ENCODE peak calls at places on chromosomes 13 and 19, in eight cellular contexts. T is lung microvascular endothelial cell, D is GM13976, Q is NCI-H2227 treated with DMSO at 0.1 percent for 48 hours, M is non-pigmented ciliary epithelial cell, E is GM18507, G is GM04503, U is DMS79 treated with DMSO at 0.1 percent for 48 hours. A is an unnamed sample.

GRCh38 chr13:75372517-75372916 is 109.5 kb downstream of the TBC1D4 start:
- DNase-seq in T (peak), D (no peak), Q (peak), M (no peak), E (no peak), G (no peak), U (peak), A (peak)

GRCh38 chr19:9009935-9010651 is at the start of gene MUC16:
- DNase-seq in T (no peak), D (no peak), Q (no peak), M (no peak), E (no peak), G (no peak), U (no peak), A (no peak)

GRCh38 chr19:29381353-29382203 is 144.2 kb upstream of the VSTM2B start:
- DNase-seq in T (no peak), D (no peak), Q (no peak), M (no peak), E (no peak), G (no peak), U (no peak), A (no peak)

GRCh38 chr13:112928958-112929777 is 39.8 kb upstream of the MCF2L start:
- DNase-seq in T (peak), D (no peak), Q (peak), M (no peak), E (no peak), G (no peak), U (peak), A (no peak)

GRCh38 chr13:110520431-110521295 is 40.9 kb downstream of the RAB20 start:
- DNase-seq in T (no peak), D (no peak), Q (no peak), M (no peak), E (no peak), G (peak), U (peak), A (no peak)

GRCh38 chr13:103308700-103309099 is 242.5 kb upstream of the SLC10A2 start:
- DNase-seq in T (no peak), D (no peak), Q (no peak), M (no peak), E (no peak), G (no peak), U (no peak), A (no peak)

GRCh38 chr13:113506025-113506685 is 15.6 kb upstream of the DCUN1D2 start:
- DNase-seq in T (no peak), D (no peak), Q (peak), M (no peak), E (no peak), G (no peak), U (no peak), A (no peak)

GRCh38 chr19:5567971-5568407 is 236 bp upstream of the TINCR start:
- DNase-seq in T (no peak), D (no peak), Q (peak), M (no peak), E (no peak), G (no peak), U (no peak), A (no peak)

GRCh38 chr19:51735759-51736449 is 12.1 kb upstream of the HAS1 start:
- DNase-seq in T (no peak), D (no peak), Q (no peak), M (peak), E (no peak), G (no peak), U (no peak), A (no peak)

GRCh38 chr19:50197348-50197747 is 6.1 kb upstream of the MYH14 start:
- DNase-seq in T (no peak), D (no peak), Q (no peak), M (no peak), E (no peak), G (no peak), U (no peak), A (no peak)

GRCh38 chr19:36114763-36115452 is at the start of gene POLR2I:
- DNase-seq in T (peak), D (peak), Q (peak), M (peak), E (peak), G (peak), U (peak), A (peak)

GRCh38 chr13:48411281-48412099 is 1.4 kb downstream of the LPAR6 start:
- DNase-seq in T (no peak), D (peak), Q (no peak), M (no peak), E (no peak), G (no peak), U (no peak), A (no peak)

GRCh38 chr13:75704194-75704941 is 68.2 kb downstream of the LMO7 start:
- DNase-seq in T (peak), D (no peak), Q (no peak), M (peak), E (no peak), G (no peak), U (peak), A (no peak)

GRCh38 chr19:7159105-7159933 is 89.8 kb downstream of the ZNF557 start:
- DNase-seq in T (no peak), D (no peak), Q (no peak), M (peak), E (no peak), G (peak), U (peak), A (no peak)

GRCh38 chr19:42528354-42529247 is at the start of gene CEACAM1:
- DNase-seq in T (peak), D (peak), Q (no peak), M (no peak), E (peak), G (no peak), U (no peak), A (no peak)

GRCh38 chr13:76086729-76087128 is 450.6 kb downstream of the LMO7 start:
- DNase-seq in T (no peak), D (no peak), Q (no peak), M (no peak), E (no peak), G (no peak), U (no peak), A (no peak)

GRCh38 chr13:26037302-26037701 is 14.5 kb downstream of the SHISA2 start:
- DNase-seq in T (peak), D (no peak), Q (no peak), M (no peak), E (no peak), G (no peak), U (no peak), A (no peak)

GRCh38 chr19:58317481-58318072 is 9.2 kb upstream of the ZSCAN22 start:
- DNase-seq in T (peak), D (no peak), Q (no peak), M (no peak), E (no peak), G (no peak), U (no peak), A (no peak)

GRCh38 chr13:74889321-74889720 is 592.6 kb downstream of the TBC1D4 start:
- DNase-seq in T (no peak), D (no peak), Q (no peak), M (no peak), E (no peak), G (no peak), U (no peak), A (no peak)

GRCh38 chr13:31012285-31013024 is 80.0 kb downstream of the TEX26 start:
- DNase-seq in T (peak), D (no peak), Q (no peak), M (no peak), E (no peak), G (no peak), U (no peak), A (no peak)

A was measured in KG1.